ENCODE peak calls at places on chromosomes 5 and 9, in six cellular contexts. K is HepG2, N is K562, L is GM12878, P is HCT116, V is upper lobe of left lung. I is an unnamed sample.
A peak's percentile ranks its signal among the peaks of the same experiment; 100 is the strongest.

GRCh38 chr5:179613460-179614071 is 9.9 kb downstream of the HNRNPH1 start:
- ATAC-seq in N (peak; percentile 22), P (no peak), K (no peak), V (no peak), L (peak; percentile 11), I (no peak)

GRCh38 chr9:34624475-34624984 is 4.2 kb upstream of the DCTN3 start:
- ATAC-seq in K (no peak), N (no peak), P (no peak), V (no peak), L (no peak), I (no peak)

GRCh38 chr5:59813761-59814562 is 79.6 kb downstream of the PDE4D start:
- ATAC-seq in P (peak; percentile 77), L (peak; percentile 85), N (peak; percentile 83), K (peak; percentile 44), V (peak; percentile 68), I (no peak)

GRCh38 chr9:107480386-107480789 is 9.2 kb downstream of the KLF4 start:
- ATAC-seq in V (peak; percentile 66), P (peak; percentile 47), N (peak; percentile 72), L (no peak), K (no peak), I (peak; percentile 35)

GRCh38 chr5:142143878-142144277 is 35.3 kb downstream of the NDFIP1 start:
- ATAC-seq in P (no peak), V (peak; percentile 60), K (no peak), L (peak; percentile 66), N (peak; percentile 57), I (no peak)

GRCh38 chr5:98187945-98188344 is 585.5 kb upstream of the RGMB start:
- ATAC-seq in L (no peak), P (no peak), V (no peak), N (no peak), K (no peak), I (no peak)

GRCh38 chr9:10135553-10135952 is 477.2 kb downstream of the PTPRD start:
- ATAC-seq in V (no peak), N (no peak), L (no peak), P (no peak), K (no peak), I (no peak)

GRCh38 chr9:120892748-120893584 is 16.0 kb upstream of the PHF19 start:
- ATAC-seq in K (no peak), L (peak; percentile 80), N (no peak), V (no peak), P (no peak), I (no peak)

GRCh38 chr5:161546463-161547301 is at the start of gene GABRB2:
- ATAC-seq in V (peak; percentile 66), P (no peak), N (no peak), K (peak; percentile 48), L (peak; percentile 79), I (no peak)

GRCh38 chr5:40813698-40814281 is 15.6 kb upstream of the PRKAA1 start:
- ATAC-seq in P (no peak), K (peak; percentile 43), L (peak; percentile 27), N (peak; percentile 28), V (no peak), I (no peak)

GRCh38 chr9:6783753-6784152 is 26.0 kb downstream of the KDM4C start:
- ATAC-seq in N (no peak), K (no peak), L (no peak), P (no peak), V (no peak), I (no peak)

GRCh38 chr9:137352511-137353222 is 50.6 kb upstream of the NRARP start:
- ATAC-seq in P (no peak), V (no peak), N (no peak), L (no peak), K (peak; percentile 29), I (no peak)

GRCh38 chr9:137351781-137352501 is 49.9 kb upstream of the NRARP start:
- ATAC-seq in L (no peak), P (no peak), K (peak; percentile 48), V (no peak), N (no peak), I (no peak)

GRCh38 chr9:137349471-137350033 is 47.5 kb upstream of the NRARP start:
- ATAC-seq in K (no peak), N (no peak), L (no peak), P (no peak), V (no peak), I (no peak)

GRCh38 chr9:137348781-137349470 is 46.9 kb upstream of the NRARP start:
- ATAC-seq in N (no peak), V (no peak), L (no peak), K (no peak), P (no peak), I (no peak)

GRCh38 chr9:137350696-137351584 is 48.9 kb upstream of the NRARP start:
- ATAC-seq in L (no peak), K (no peak), N (no peak), V (no peak), P (peak; percentile 64), I (no peak)
- H3K9me3 ChIP-seq in L (peaks cover 13% of the 10 kb centered on the region), K (peaks cover 7% of the 10 kb centered on the region), N (peaks cover 12% of the 10 kb centered on the region), V (no peaks in the 10 kb centered on the region), P (peaks cover 3% of the 10 kb centered on the region), I (no peaks in the 10 kb centered on the region)

GRCh38 chr9:94603259-94603776 is 9.7 kb upstream of the FBP2 start:
- ATAC-seq in P (peak; percentile 99), K (peak; percentile 57), L (peak; percentile 95), N (peak; percentile 94), V (peak; percentile 82), I (peak; percentile 65)
- TF ChIP-seq POLR2A in P (no peak), K (no peak), L (no peak), N (no peak), V (no peak), I (no peak)

DNA sequence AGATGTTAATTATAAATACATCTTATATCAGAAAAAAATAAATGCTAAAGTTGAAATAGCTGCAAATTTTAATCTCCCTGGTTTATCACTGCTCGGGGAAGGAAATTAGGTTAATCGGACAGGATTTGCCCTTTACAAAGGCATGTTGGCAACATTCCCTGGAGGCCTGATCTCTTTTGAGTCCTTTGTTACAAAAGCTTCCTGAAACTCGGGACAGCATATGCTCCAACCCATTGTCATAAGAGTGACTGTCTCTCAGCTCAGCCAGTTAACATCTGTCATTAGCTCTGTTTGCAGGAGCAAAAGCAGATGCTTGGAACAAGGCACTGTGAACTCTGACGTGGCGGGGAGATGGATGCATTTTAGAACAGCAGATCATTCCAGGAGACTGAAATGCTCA is 80.6 kb downstream of the MYO10 start:
- ATAC-seq in L (no peak), V (peak; percentile 21), K (no peak), N (no peak), P (no peak), I (no peak)
- TF ChIP-seq POLR2AphosphoS5 in L (no peak), V (no peak), K (no peak), N (no peak), P (no peak), I (no peak)

GRCh38 chr9:65405253-65405652 is 120.2 kb upstream of the FOXD4L5 start:
- ATAC-seq in P (no peak), K (no peak), L (no peak), V (no peak), N (no peak), I (no peak)
- H3K9me3 ChIP-seq in P (no peaks in the 10 kb centered on the region), K (no peaks in the 10 kb centered on the region), L (no peaks in the 10 kb centered on the region), V (no peaks in the 10 kb centered on the region), N (no peaks in the 10 kb centered on the region), I (peaks cover 48% of the 10 kb centered on the region)

GRCh38 chr5:43007246-43007910 is 32.7 kb downstream of the ANXA2R start:
- ATAC-seq in P (no peak), K (peak; percentile 4), N (peak; percentile 66), V (peak; percentile 81), L (peak; percentile 33), I (peak; percentile 52)
- TF ChIP-seq POLR2A in P (no peak), K (peak; percentile 43), N (no peak), V (peak; percentile 9), L (no peak), I (no peak)

GRCh38 chr9:133347515-133347984 is 381 bp downstream of the MED22 start:
- ATAC-seq in V (peak; percentile 73), L (peak; percentile 73), K (peak; percentile 79), N (peak; percentile 71), P (peak; percentile 56), I (peak; percentile 75)

GRCh38 chr9:133349965-133350624 is 2.1 kb downstream of the RPL7A start:
- ATAC-seq in K (no peak), N (no peak), V (no peak), L (no peak), P (no peak), I (no peak)

GRCh38 chr9:133347985-133348762 is at the start of the genes MED22 and RPL7A:
- ATAC-seq in K (peak; percentile 73), N (peak; percentile 77), L (peak; percentile 84), P (peak; percentile 65), V (peak; percentile 95), I (peak; percentile 91)

GRCh38 chr9:133351526-133351907 is 3.5 kb downstream of the RPL7A start:
- ATAC-seq in P (no peak), V (no peak), K (no peak), L (no peak), N (no peak), I (no peak)

DNA sequence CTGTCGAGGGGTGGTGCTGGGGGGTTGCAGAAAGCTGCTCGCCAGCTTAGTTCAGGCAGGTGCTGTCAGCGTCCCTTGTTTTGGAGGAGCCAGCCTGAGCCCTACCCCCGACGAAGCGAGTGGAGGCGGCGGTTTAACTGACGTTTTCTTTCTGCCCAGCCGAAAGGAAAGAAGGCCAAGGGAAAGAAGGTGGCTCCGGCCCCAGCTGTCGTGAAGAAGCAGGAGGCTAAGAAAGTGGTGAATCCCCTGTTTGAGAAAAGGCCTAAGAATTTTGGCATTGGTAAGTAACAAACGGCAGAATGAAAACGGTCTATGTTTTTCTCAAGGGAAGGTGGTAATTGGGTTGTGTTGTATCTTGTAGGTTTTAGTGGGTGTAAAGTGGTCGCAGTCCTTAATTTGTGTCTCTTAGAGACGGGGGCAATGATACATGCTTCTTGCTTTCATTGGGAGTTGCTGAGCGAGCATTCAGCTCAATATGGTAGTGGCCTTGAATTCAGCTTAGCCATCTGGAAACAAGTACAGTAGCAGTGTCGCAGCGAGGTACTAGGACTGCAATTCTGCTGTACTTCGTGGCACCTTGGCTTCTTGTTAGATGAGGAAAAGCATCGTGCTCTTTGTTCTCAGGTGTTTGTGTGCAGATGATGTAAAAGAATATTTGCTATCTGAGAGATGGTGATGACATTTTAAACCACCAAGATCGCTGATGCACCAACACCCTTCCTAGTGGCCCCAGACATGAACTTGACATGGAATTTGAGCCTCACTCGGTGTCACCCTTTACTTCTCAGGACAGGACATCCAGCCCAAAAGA is 950 bp downstream of the RPL7A start:
- ATAC-seq in V (no peak), K (no peak), P (no peak), N (no peak), L (no peak), I (no peak)
- TF ChIP-seq POLR2AphosphoS5 in V (no peak), K (no peak), P (peak; percentile 34), N (no peak), L (no peak), I (no peak)